ENCODE peak calls at places on chromosomes 4 and X, in eight cellular contexts. W is EL, O is Kasumi-1, N is epithelial cell of prostate, K is NT2/D1, I is memory B cell, A is NCI-H1092 treated with DMSO at 0.1 percent for 48 hours, B is hypothalamus. U is an unnamed sample.

GRCh38 chr4:147769386-147769785 is 37.5 kb downstream of the ARHGAP10 start:
- DNase-seq in I (no peak), W (peak), A (no peak), O (no peak), K (no peak), B (no peak), N (no peak), U (no peak)

GRCh38 chrX:52852110-52852872 is 15.6 kb downstream of the XAGE3 start:
- DNase-seq in A (no peak), B (no peak), I (no peak), N (no peak), W (peak), O (no peak), K (no peak), U (no peak)

GRCh38 chr4:7538518-7538917 is 103.8 kb upstream of the PSAPL1 start:
- DNase-seq in I (no peak), B (no peak), N (no peak), O (no peak), W (no peak), K (no peak), A (no peak), U (no peak)

GRCh38 chrX:134374294-134374693 is 85.7 kb upstream of the HPRT1 start:
- DNase-seq in K (no peak), W (no peak), N (no peak), B (no peak), O (no peak), I (no peak), A (peak), U (no peak)

GRCh38 chr4:155047755-155048154 is 160.7 kb upstream of the NPY2R start:
- DNase-seq in I (no peak), N (no peak), O (no peak), K (no peak), W (no peak), B (no peak), A (no peak), U (no peak)

GRCh38 chr4:109440948-109441347 is 7.3 kb downstream of the SEC24B start:
- DNase-seq in K (no peak), O (no peak), A (no peak), I (no peak), W (no peak), N (peak), B (no peak), U (no peak)

GRCh38 chrX:126376465-126376864 is 176.1 kb downstream of the DCAF12L1 start:
- DNase-seq in K (no peak), W (no peak), A (no peak), B (no peak), O (no peak), I (no peak), N (no peak), U (no peak)

GRCh38 chr4:151540728-151541437 is 131.9 kb downstream of the FHIP1A start:
- DNase-seq in I (no peak), B (no peak), A (peak), O (no peak), K (no peak), W (peak), N (peak), U (peak)

GRCh38 chrX:19382500-19383145 is 38.9 kb downstream of the PDHA1 start:
- DNase-seq in A (peak), N (no peak), O (peak), I (peak), K (peak), B (peak), W (no peak), U (no peak)

GRCh38 chr4:182192511-182193181 is 50.6 kb upstream of the TENM3 start:
- DNase-seq in K (no peak), O (no peak), B (no peak), N (no peak), A (no peak), W (peak), I (no peak), U (no peak)

GRCh38 chrX:47831788-47832187 is 4.9 kb upstream of the ZNF81 start:
- DNase-seq in B (peak), K (peak), A (peak), O (peak), N (no peak), W (peak), I (peak), U (peak)

GRCh38 chr4:89952458-89952857 is 57.8 kb downstream of the MMRN1 start:
- DNase-seq in N (no peak), W (no peak), A (no peak), B (no peak), O (no peak), K (no peak), I (no peak), U (no peak)

GRCh38 chr4:94653984-94654609 is 103.7 kb upstream of the BMPR1B start:
- DNase-seq in N (no peak), O (no peak), A (no peak), B (no peak), W (no peak), K (no peak), I (no peak), U (no peak)

GRCh38 chrX:119690921-119691716 is 1.8 kb downstream of the SEPTIN6 start:
- DNase-seq in I (no peak), N (no peak), B (no peak), W (peak), O (peak), A (no peak), K (no peak), U (no peak)

GRCh38 chr4:142091085-142091513 is 454.7 kb downstream of the IL15 start:
- DNase-seq in A (no peak), K (no peak), B (no peak), O (no peak), N (peak), W (peak), I (no peak), U (no peak)

GRCh38 chr4:160136021-160136420 is 1033.1 kb downstream of the RAPGEF2 start:
- DNase-seq in I (no peak), N (peak), W (no peak), A (no peak), B (no peak), K (no peak), O (no peak), U (no peak)

GRCh38 chr4:94798808-94799207 is 41.1 kb downstream of the BMPR1B start:
- DNase-seq in K (no peak), A (no peak), B (no peak), N (no peak), I (no peak), O (no peak), W (no peak), U (no peak)

GRCh38 chrX:86148594-86148993 is 343 bp downstream of the DACH2 start:
- DNase-seq in I (no peak), N (no peak), O (no peak), K (no peak), B (no peak), W (no peak), A (no peak), U (no peak)

GRCh38 chrX:100368167-100368566 is 41.9 kb downstream of the PCDH19 start:
- DNase-seq in O (peak), B (no peak), W (no peak), A (peak), I (no peak), K (no peak), N (no peak), U (peak)

GRCh38 chr4:1636490-1637211 is 47.5 kb downstream of the FAM53A start:
- DNase-seq in K (no peak), W (no peak), I (no peak), B (no peak), N (no peak), O (no peak), A (no peak), U (no peak)

GRCh38 chrX:136636121-136636520 is 11.8 kb upstream of the CD40LG start:
- DNase-seq in O (no peak), A (no peak), B (no peak), I (no peak), N (no peak), W (no peak), K (peak), U (no peak)

GRCh38 chr4:81220269-81220668 is 5.2 kb upstream of the PRKG2 start:
- DNase-seq in K (no peak), W (no peak), B (no peak), O (no peak), A (no peak), I (no peak), N (no peak), U (no peak)

GRCh38 chrX:10381218-10381617 is 224.4 kb downstream of the CLCN4 start:
- DNase-seq in O (no peak), I (no peak), K (no peak), B (no peak), A (no peak), N (peak), W (no peak), U (no peak)

GRCh38 chr4:47390438-47391125 is 72.9 kb downstream of the COMMD8 start:
- DNase-seq in W (no peak), A (no peak), B (no peak), K (no peak), N (no peak), I (no peak), O (no peak), U (no peak)

GRCh38 chrX:119729408-119730201 is 28.8 kb upstream of the SOWAHD start:
- DNase-seq in O (peak), N (no peak), K (peak), I (peak), B (peak), W (peak), A (peak), U (peak)

GRCh38 chr4:89545315-89545714 is 237.7 kb upstream of the GPRIN3 start:
- DNase-seq in B (no peak), W (no peak), N (no peak), O (no peak), I (no peak), A (no peak), K (no peak), U (no peak)

GRCh38 chrX:31181377-31182038 is 109.7 kb upstream of the FTHL17 start:
- DNase-seq in A (no peak), O (no peak), K (no peak), B (no peak), W (no peak), N (no peak), I (no peak), U (no peak)

GRCh38 chr4:181777518-181777917 is 465.7 kb upstream of the TENM3 start:
- DNase-seq in K (no peak), I (no peak), O (no peak), N (no peak), W (no peak), B (no peak), A (no peak), U (no peak)

GRCh38 chrX:56975611-56976010 is 19.7 kb downstream of the SPIN3 start:
- DNase-seq in K (no peak), N (no peak), O (peak), W (no peak), A (no peak), B (no peak), I (no peak), U (no peak)

GRCh38 chrX:15441464-15441863 is 51.7 kb downstream of the PIR start:
- DNase-seq in N (no peak), A (no peak), B (no peak), W (no peak), I (no peak), O (no peak), K (no peak), U (no peak)

GRCh38 chr4:158259955-158260575 is 49.8 kb downstream of the TMEM144 start:
- DNase-seq in O (peak), A (no peak), I (no peak), K (no peak), B (no peak), N (no peak), W (peak), U (peak)

GRCh38 chr4:134126955-134127354 is 74.6 kb downstream of the PABPC4L start:
- DNase-seq in I (no peak), K (no peak), N (no peak), O (no peak), B (no peak), W (no peak), A (no peak), U (no peak)

GRCh38 chrX:20363003-20363674 is 96.4 kb upstream of the RPS6KA3 start:
- DNase-seq in K (no peak), N (no peak), I (no peak), A (no peak), O (peak), B (no peak), W (no peak), U (peak)

GRCh38 chrX:74535211-74535621 is 79.2 kb downstream of the RLIM start:
- DNase-seq in I (no peak), A (peak), B (peak), N (no peak), K (peak), O (peak), W (peak), U (no peak)

GRCh38 chr4:25976780-25977179 is 62.8 kb downstream of the SMIM20 start:
- DNase-seq in A (no peak), I (no peak), O (no peak), N (no peak), W (no peak), K (no peak), B (no peak), U (no peak)

U was measured in NCI-H2081.